ENCODE peak calls at places on chromosomes 1 and 21, in eight cellular contexts. One of them, this sample, is unnamed.

GRCh38 chr1:64983110-64983509 is 16.8 kb upstream of the JAK1 start:
- DNase-seq in heart right ventricle: no peak
- DNase-seq in stimulated activated naive CD8-positive, alpha-beta T cell treated with anti-CD3 and anti-CD28 coated beads, Interleukin-15, amount 100 ng/mL, for 72 hours: no peak
- DNase-seq in CD8-positive, alpha-beta memory T cell: no peak
- DNase-seq in fibroblast of the conjunctiva: peak; percentile 62
- DNase-seq in T-helper 17 cell: no peak
- DNase-seq in thoracic aorta: no peak
- DNase-seq in tibial artery: no peak
- DNase-seq in this sample: no peak

GRCh38 chr1:12406218-12407021 is 176.6 kb downstream of the VPS13D start:
- DNase-seq in heart right ventricle: no peak
- DNase-seq in stimulated activated naive CD8-positive, alpha-beta T cell treated with anti-CD3 and anti-CD28 coated beads, Interleukin-15, amount 100 ng/mL, for 72 hours: no peak
- DNase-seq in CD8-positive, alpha-beta memory T cell: no peak
- DNase-seq in fibroblast of the conjunctiva: peak; percentile 34
- DNase-seq in T-helper 17 cell: no peak
- DNase-seq in thoracic aorta: no peak
- DNase-seq in tibial artery: no peak
- DNase-seq in this sample: no peak

GRCh38 chr1:203263496-203263895 is 34.0 kb upstream of the CHIT1 start:
- DNase-seq in heart right ventricle: no peak
- DNase-seq in stimulated activated naive CD8-positive, alpha-beta T cell treated with anti-CD3 and anti-CD28 coated beads, Interleukin-15, amount 100 ng/mL, for 72 hours: no peak
- DNase-seq in CD8-positive, alpha-beta memory T cell: no peak
- DNase-seq in fibroblast of the conjunctiva: no peak
- DNase-seq in T-helper 17 cell: no peak
- DNase-seq in thoracic aorta: no peak
- DNase-seq in tibial artery: no peak
- DNase-seq in this sample: no peak

GRCh38 chr1:156104065-156104810 is 10.3 kb upstream of the LMNA start:
- DNase-seq in heart right ventricle: peak; percentile 76
- DNase-seq in stimulated activated naive CD8-positive, alpha-beta T cell treated with anti-CD3 and anti-CD28 coated beads, Interleukin-15, amount 100 ng/mL, for 72 hours: peak; percentile 47
- DNase-seq in CD8-positive, alpha-beta memory T cell: peak; percentile 52
- DNase-seq in fibroblast of the conjunctiva: peak; percentile 94
- DNase-seq in T-helper 17 cell: peak; percentile 73
- DNase-seq in thoracic aorta: no peak
- DNase-seq in tibial artery: peak; percentile 92
- DNase-seq in this sample: peak; percentile 81

GRCh38 chr1:228308628-228309547 is 97.7 kb downstream of the TRIM11 start:
- DNase-seq in heart right ventricle: no peak
- DNase-seq in stimulated activated naive CD8-positive, alpha-beta T cell treated with anti-CD3 and anti-CD28 coated beads, Interleukin-15, amount 100 ng/mL, for 72 hours: peak; percentile 6
- DNase-seq in CD8-positive, alpha-beta memory T cell: no peak
- DNase-seq in fibroblast of the conjunctiva: no peak
- DNase-seq in T-helper 17 cell: no peak
- DNase-seq in thoracic aorta: no peak
- DNase-seq in tibial artery: no peak
- DNase-seq in this sample: no peak

GRCh38 chr21:26801524-26801923 is 43.7 kb downstream of the ADAMTS1 start:
- DNase-seq in heart right ventricle: no peak
- DNase-seq in stimulated activated naive CD8-positive, alpha-beta T cell treated with anti-CD3 and anti-CD28 coated beads, Interleukin-15, amount 100 ng/mL, for 72 hours: no peak
- DNase-seq in CD8-positive, alpha-beta memory T cell: no peak
- DNase-seq in fibroblast of the conjunctiva: peak; percentile 85
- DNase-seq in T-helper 17 cell: no peak
- DNase-seq in thoracic aorta: no peak
- DNase-seq in tibial artery: no peak
- DNase-seq in this sample: no peak

GRCh38 chr21:42760977-42761751 is 107.7 kb downstream of the PDE9A start:
- DNase-seq in heart right ventricle: no peak
- DNase-seq in stimulated activated naive CD8-positive, alpha-beta T cell treated with anti-CD3 and anti-CD28 coated beads, Interleukin-15, amount 100 ng/mL, for 72 hours: no peak
- DNase-seq in CD8-positive, alpha-beta memory T cell: no peak
- DNase-seq in fibroblast of the conjunctiva: no peak
- DNase-seq in T-helper 17 cell: no peak
- DNase-seq in thoracic aorta: no peak
- DNase-seq in tibial artery: no peak
- DNase-seq in this sample: no peak

GRCh38 chr1:244460195-244460594 is 878 bp upstream of the CATSPERE start:
- DNase-seq in heart right ventricle: no peak
- DNase-seq in stimulated activated naive CD8-positive, alpha-beta T cell treated with anti-CD3 and anti-CD28 coated beads, Interleukin-15, amount 100 ng/mL, for 72 hours: peak; percentile 45
- DNase-seq in CD8-positive, alpha-beta memory T cell: no peak
- DNase-seq in fibroblast of the conjunctiva: no peak
- DNase-seq in T-helper 17 cell: no peak
- DNase-seq in thoracic aorta: no peak
- DNase-seq in tibial artery: no peak
- DNase-seq in this sample: no peak

GRCh38 chr1:219931033-219931432 is 2.7 kb upstream of the SLC30A10 start:
- DNase-seq in heart right ventricle: no peak
- DNase-seq in stimulated activated naive CD8-positive, alpha-beta T cell treated with anti-CD3 and anti-CD28 coated beads, Interleukin-15, amount 100 ng/mL, for 72 hours: no peak
- DNase-seq in CD8-positive, alpha-beta memory T cell: no peak
- DNase-seq in fibroblast of the conjunctiva: no peak
- DNase-seq in T-helper 17 cell: no peak
- DNase-seq in thoracic aorta: no peak
- DNase-seq in tibial artery: no peak
- DNase-seq in this sample: no peak

GRCh38 chr1:244074559-244075171 is 23.6 kb downstream of the ZBTB18 start:
- DNase-seq in heart right ventricle: no peak
- DNase-seq in stimulated activated naive CD8-positive, alpha-beta T cell treated with anti-CD3 and anti-CD28 coated beads, Interleukin-15, amount 100 ng/mL, for 72 hours: peak; percentile 52
- DNase-seq in CD8-positive, alpha-beta memory T cell: peak; percentile 86
- DNase-seq in fibroblast of the conjunctiva: no peak
- DNase-seq in T-helper 17 cell: peak; percentile 42
- DNase-seq in thoracic aorta: no peak
- DNase-seq in tibial artery: no peak
- DNase-seq in this sample: peak; percentile 55

GRCh38 chr21:25385912-25386474 is 221.3 kb downstream of the MRPL39 start:
- DNase-seq in heart right ventricle: no peak
- DNase-seq in stimulated activated naive CD8-positive, alpha-beta T cell treated with anti-CD3 and anti-CD28 coated beads, Interleukin-15, amount 100 ng/mL, for 72 hours: no peak
- DNase-seq in CD8-positive, alpha-beta memory T cell: peak; percentile 9
- DNase-seq in fibroblast of the conjunctiva: peak; percentile 73
- DNase-seq in T-helper 17 cell: no peak
- DNase-seq in thoracic aorta: no peak
- DNase-seq in tibial artery: no peak
- DNase-seq in this sample: no peak

GRCh38 chr1:203177471-203178039 is 1.9 kb upstream of the MYBPH start:
- DNase-seq in heart right ventricle: no peak
- DNase-seq in stimulated activated naive CD8-positive, alpha-beta T cell treated with anti-CD3 and anti-CD28 coated beads, Interleukin-15, amount 100 ng/mL, for 72 hours: no peak
- DNase-seq in CD8-positive, alpha-beta memory T cell: no peak
- DNase-seq in fibroblast of the conjunctiva: no peak
- DNase-seq in T-helper 17 cell: no peak
- DNase-seq in thoracic aorta: no peak
- DNase-seq in tibial artery: peak; percentile 59
- DNase-seq in this sample: no peak

GRCh38 chr1:79293611-79294010 is 287.1 kb upstream of the ADGRL4 start:
- DNase-seq in heart right ventricle: no peak
- DNase-seq in stimulated activated naive CD8-positive, alpha-beta T cell treated with anti-CD3 and anti-CD28 coated beads, Interleukin-15, amount 100 ng/mL, for 72 hours: no peak
- DNase-seq in CD8-positive, alpha-beta memory T cell: no peak
- DNase-seq in fibroblast of the conjunctiva: no peak
- DNase-seq in T-helper 17 cell: no peak
- DNase-seq in thoracic aorta: no peak
- DNase-seq in tibial artery: no peak
- DNase-seq in this sample: no peak

This sample was measured in T-helper 22 cell.